ENCODE peak calls at places on chromosomes 2 and 18, in five cellular contexts. E is brain microvascular endothelial cell, J is aorta, W is PC-9, S is HFF-Myc. L is an unnamed sample.

GRCh38 chr2:84970266-84970955 is 550 bp upstream of the KCMF1 start:
- DNase-seq in E (no peak), J (peak; percentile 90), W (peak; percentile 41), S (no peak), L (peak; percentile 42)

GRCh38 chr2:43372386-43373081 is 146.1 kb upstream of the ZFP36L2 start:
- DNase-seq in E (no peak), J (no peak), W (no peak), S (no peak), L (no peak)

GRCh38 chr18:29749699-29750098 is 1292.8 kb downstream of the DSC3 start:
- DNase-seq in E (no peak), J (no peak), W (no peak), S (peak; percentile 2), L (peak; percentile 81)

GRCh38 chr2:231464576-231465540 is 574 bp upstream of the NCL start:
- DNase-seq in E (peak; percentile 98), J (peak; percentile 100), W (no peak), S (no peak), L (no peak)

GRCh38 chr18:73199151-73199550 is 331.4 kb upstream of the NETO1 start:
- DNase-seq in E (no peak), J (no peak), W (no peak), S (no peak), L (peak; percentile 40)

GRCh38 chr2:228131833-228132232 is 49.7 kb downstream of the SPHKAP start:
- DNase-seq in E (no peak), J (no peak), W (no peak), S (no peak), L (no peak)

GRCh38 chr2:74482801-74483674 is at the start of the genes CCDC142 and TTC31:
- DNase-seq in E (peak; percentile 96), J (peak; percentile 98), W (peak; percentile 90), S (peak; percentile 88), L (peak; percentile 93)

GRCh38 chr18:28494151-28494550 is 317.2 kb upstream of the CDH2 start:
- DNase-seq in E (no peak), J (no peak), W (no peak), S (no peak), L (peak; percentile 91)

GRCh38 chr2:168171069-168171762 is 76.2 kb downstream of the STK39 start:
- DNase-seq in E (no peak), J (no peak), W (no peak), S (no peak), L (no peak)

GRCh38 chr2:237662671-237663093 is 35.3 kb downstream of the LRRFIP1 start:
- DNase-seq in E (peak; percentile 86), J (peak; percentile 97), W (peak; percentile 95), S (peak; percentile 93), L (peak; percentile 93)

GRCh38 chr2:219289537-219290361 is 10.6 kb downstream of the DNAJB2 start:
- DNase-seq in E (peak; percentile 72), J (peak; percentile 94), W (no peak), S (peak; percentile 84), L (peak; percentile 88)

GRCh38 chr2:137952586-137953129 is 11.6 kb upstream of the HNMT start:
- DNase-seq in E (no peak), J (no peak), W (no peak), S (no peak), L (peak; percentile 54)
- H3K4me3 ChIP-seq in E (no peak overlapping the region), J (no peak overlapping the region), W (no peak overlapping the region), S (no peak overlapping the region), L (peak overlapping the region; percentile 43)

GRCh38 chr18:22169011-22169888 is at the start of gene GATA6:
- DNase-seq in E (peak; percentile 92), J (peak; percentile 96), W (peak; percentile 77), S (peak; percentile 21), L (peak; percentile 85)

GRCh38 chr18:22168360-22168921 is 948 bp upstream of the GATA6 start:
- DNase-seq in E (no peak), J (no peak), W (peak; percentile 54), S (no peak), L (no peak)

GRCh38 chr18:22167091-22167470 is 2.3 kb upstream of the GATA6 start:
- DNase-seq in E (no peak), J (peak; percentile 81), W (no peak), S (no peak), L (no peak)

GRCh38 chr18:22166070-22166972 is 3.1 kb upstream of the GATA6 start:
- DNase-seq in E (no peak), J (peak; percentile 92), W (no peak), S (no peak), L (no peak)

DNA sequence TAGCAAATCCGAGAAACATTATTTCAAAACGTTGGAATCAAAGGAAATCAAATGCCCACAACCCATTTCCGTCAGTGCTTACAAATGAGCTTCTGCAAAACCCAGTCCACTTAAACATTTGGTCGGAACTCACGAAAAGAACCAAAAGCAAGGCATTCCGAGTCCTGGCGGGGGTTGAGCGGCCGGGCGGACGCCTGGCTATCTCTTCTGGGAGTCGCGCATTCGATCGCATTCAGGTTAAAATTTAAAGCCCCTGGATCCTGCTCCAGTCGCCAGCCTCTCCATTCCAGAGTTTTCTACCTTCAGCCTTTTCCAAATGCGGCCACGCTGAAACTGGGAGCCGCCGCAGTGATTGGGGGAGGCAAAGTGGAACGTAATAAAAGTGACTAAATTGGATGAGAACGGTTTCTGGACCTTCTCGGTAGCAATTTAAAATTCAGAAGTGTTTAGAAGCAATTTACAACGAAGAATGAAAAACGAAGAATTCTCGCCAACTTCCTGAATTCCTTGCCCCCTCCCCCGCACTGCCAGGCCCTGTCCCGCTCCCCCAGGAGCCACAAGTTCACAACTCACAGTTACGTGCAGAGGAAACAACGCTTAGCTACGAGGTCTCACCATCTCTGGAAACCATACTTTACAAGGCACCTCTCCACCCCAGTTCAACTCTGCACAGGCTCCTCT is 1.8 kb upstream of the GATA6 start:
- DNase-seq in E (no peak), J (peak; percentile 82), W (no peak), S (no peak), L (no peak)
- H3K4me3 ChIP-seq in E (no peak overlapping the region), J (peak overlapping the region; percentile 62), W (peak overlapping the region; percentile 73), S (no peak overlapping the region), L (no peak overlapping the region)

GRCh38 chr2:149027602-149028250 is 10.8 kb upstream of the LYPD6B start:
- DNase-seq in E (no peak), J (no peak), W (peak; percentile 82), S (no peak), L (no peak)
- H3K4me3 ChIP-seq in E (no peak overlapping the region), J (no peak overlapping the region), W (no peak overlapping the region), S (no peak overlapping the region), L (no peak overlapping the region)

GRCh38 chr2:25421746-25422431 is 80.2 kb upstream of the DNMT3A start:
- DNase-seq in E (no peak), J (no peak), W (no peak), S (no peak), L (no peak)
- H3K4me3 ChIP-seq in E (no peak overlapping the region), J (no peak overlapping the region), W (no peak overlapping the region), S (no peak overlapping the region), L (no peak overlapping the region)